ENCODE peak calls at places on chromosomes 4 and X, in six cellular contexts. B, M, A, O, E and V are unnamed samples.

GRCh38 chrX:152658302-152658701 is 20.6 kb downstream of the GABRQ start:
- DNase-seq in B (no peak), M (no peak), A (peak; percentile 27), O (no peak), E (no peak), V (no peak)

GRCh38 chr4:79442422-79442821 is 34.4 kb upstream of the GK2 start:
- DNase-seq in B (peak; percentile 30), M (no peak), A (no peak), O (no peak), E (no peak), V (no peak)

GRCh38 chr4:102328045-102328444 is 17.2 kb downstream of the SLC39A8 start:
- DNase-seq in B (peak; percentile 84), M (no peak), A (no peak), O (no peak), E (no peak), V (no peak)

GRCh38 chrX:119984652-119985051 is 41.1 kb upstream of the NKAP start:
- DNase-seq in B (no peak), M (no peak), A (no peak), O (no peak), E (no peak), V (no peak)

GRCh38 chr4:110619001-110619350 is 3.9 kb downstream of the PITX2 start:
- DNase-seq in B (no peak), M (no peak), A (no peak), O (no peak), E (no peak), V (no peak)

GRCh38 chr4:6251365-6251764 is 18.3 kb upstream of the WFS1 start:
- DNase-seq in B (no peak), M (peak; percentile 34), A (no peak), O (no peak), E (peak; percentile 60), V (no peak)

GRCh38 chr4:1246111-1246881 is 2.6 kb downstream of the CTBP1 start:
- DNase-seq in B (no peak), M (peak; percentile 76), A (peak; percentile 23), O (no peak), E (peak; percentile 78), V (peak; percentile 64)

GRCh38 chrX:55908685-55909212 is 191.2 kb downstream of the RRAGB start:
- DNase-seq in B (peak; percentile 1), M (no peak), A (no peak), O (no peak), E (peak; percentile 27), V (no peak)

GRCh38 chr4:106986486-106986885 is 49.6 kb downstream of the DKK2 start:
- DNase-seq in B (peak; percentile 55), M (no peak), A (peak; percentile 1), O (peak; percentile 39), E (no peak), V (no peak)

GRCh38 chr4:152536545-152537182 is 772 bp upstream of the FBXW7 start:
- DNase-seq in B (peak; percentile 48), M (no peak), A (peak; percentile 52), O (peak; percentile 42), E (peak; percentile 65), V (no peak)

GRCh38 chr4:16636911-16637630 is 261.4 kb downstream of the LDB2 start:
- DNase-seq in B (peak; percentile 65), M (no peak), A (no peak), O (no peak), E (no peak), V (no peak)

GRCh38 chrX:43836435-43837184 is 45.6 kb downstream of the MAOB start:
- DNase-seq in B (peak; percentile 13), M (no peak), A (peak; percentile 12), O (no peak), E (no peak), V (no peak)

GRCh38 chr4:53682196-53682595 is 90.9 kb upstream of the LNX1 start:
- DNase-seq in B (peak; percentile 88), M (no peak), A (no peak), O (no peak), E (no peak), V (no peak)

GRCh38 chr4:42404001-42404400 is 6.7 kb downstream of the SHISA3 start:
- DNase-seq in B (no peak), M (no peak), A (no peak), O (no peak), E (no peak), V (no peak)

GRCh38 chrX:125757794-125758564 is 408.1 kb downstream of the DCAF12L2 start:
- DNase-seq in B (no peak), M (no peak), A (no peak), O (peak; percentile 39), E (no peak), V (no peak)

GRCh38 chr4:32864713-32865351 is 2144.7 kb downstream of the PCDH7 start:
- DNase-seq in B (no peak), M (no peak), A (no peak), O (no peak), E (no peak), V (no peak)

GRCh38 chr4:140127422-140127821 is 26.6 kb downstream of the MAML3 start:
- DNase-seq in B (no peak), M (no peak), A (no peak), O (no peak), E (no peak), V (no peak)

GRCh38 chr4:153084249-153084648 is 120.0 kb upstream of the TRIM2 start:
- DNase-seq in B (no peak), M (no peak), A (no peak), O (no peak), E (no peak), V (no peak)

GRCh38 chr4:52203351-52203750 is 152.2 kb downstream of the SPATA18 start:
- DNase-seq in B (no peak), M (no peak), A (no peak), O (no peak), E (no peak), V (no peak)

GRCh38 chr4:932713-933070 is 432 bp downstream of the TMEM175 start:
- DNase-seq in B (no peak), M (no peak), A (peak; percentile 61), O (no peak), E (peak; percentile 62), V (no peak)

GRCh38 chr4:129641179-129641578 is 545.2 kb downstream of the C4orf33 start:
- DNase-seq in B (peak; percentile 34), M (no peak), A (peak; percentile 13), O (peak; percentile 68), E (no peak), V (peak; percentile 71)

GRCh38 chr4:36348403-36348938 is 67.1 kb downstream of the DTHD1 start:
- DNase-seq in B (no peak), M (no peak), A (no peak), O (no peak), E (no peak), V (no peak)

DNA sequence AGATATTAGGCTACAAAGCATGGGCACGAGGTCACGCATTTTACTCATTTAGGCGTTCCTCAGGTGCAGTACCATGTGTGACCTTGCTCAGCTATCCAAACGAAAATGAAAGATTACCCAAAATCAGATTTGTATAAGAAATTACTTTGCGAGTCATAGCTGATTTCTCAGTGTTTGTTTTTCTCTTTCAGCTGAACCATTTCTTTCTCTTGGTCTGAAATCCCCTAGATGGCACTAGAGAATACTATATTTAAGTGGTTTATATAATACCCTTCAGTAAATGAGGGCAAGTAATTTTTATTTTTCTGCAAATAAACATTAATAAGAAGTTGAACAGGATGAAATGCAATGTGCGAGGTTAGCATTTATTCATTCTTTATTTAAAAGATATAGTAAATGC is 496.6 kb downstream of the STIM2 start:
- DNase-seq in B (peak; percentile 27), M (no peak), A (no peak), O (no peak), E (no peak), V (no peak)
- TF ChIP-seq CTCF in B (no peak), M (peak; percentile 21), A (peak; percentile 51), O (no peak), E (peak; percentile 11), V (no peak)

GRCh38 chrX:1391707-1392375 is at the start of gene SLC25A6:
- DNase-seq in B (peak; percentile 94), M (peak; percentile 99), A (peak; percentile 98), O (peak; percentile 96), E (peak; percentile 100), V (peak; percentile 99)
- H3K36me3 ChIP-seq in B (peaks cover 28% of the 10 kb centered on the region), M (peaks cover 45% of the 10 kb centered on the region), A (peaks cover 31% of the 10 kb centered on the region), O (peaks cover 40% of the 10 kb centered on the region), E (peaks cover 27% of the 10 kb centered on the region), V (peaks cover 35% of the 10 kb centered on the region)

DNA sequence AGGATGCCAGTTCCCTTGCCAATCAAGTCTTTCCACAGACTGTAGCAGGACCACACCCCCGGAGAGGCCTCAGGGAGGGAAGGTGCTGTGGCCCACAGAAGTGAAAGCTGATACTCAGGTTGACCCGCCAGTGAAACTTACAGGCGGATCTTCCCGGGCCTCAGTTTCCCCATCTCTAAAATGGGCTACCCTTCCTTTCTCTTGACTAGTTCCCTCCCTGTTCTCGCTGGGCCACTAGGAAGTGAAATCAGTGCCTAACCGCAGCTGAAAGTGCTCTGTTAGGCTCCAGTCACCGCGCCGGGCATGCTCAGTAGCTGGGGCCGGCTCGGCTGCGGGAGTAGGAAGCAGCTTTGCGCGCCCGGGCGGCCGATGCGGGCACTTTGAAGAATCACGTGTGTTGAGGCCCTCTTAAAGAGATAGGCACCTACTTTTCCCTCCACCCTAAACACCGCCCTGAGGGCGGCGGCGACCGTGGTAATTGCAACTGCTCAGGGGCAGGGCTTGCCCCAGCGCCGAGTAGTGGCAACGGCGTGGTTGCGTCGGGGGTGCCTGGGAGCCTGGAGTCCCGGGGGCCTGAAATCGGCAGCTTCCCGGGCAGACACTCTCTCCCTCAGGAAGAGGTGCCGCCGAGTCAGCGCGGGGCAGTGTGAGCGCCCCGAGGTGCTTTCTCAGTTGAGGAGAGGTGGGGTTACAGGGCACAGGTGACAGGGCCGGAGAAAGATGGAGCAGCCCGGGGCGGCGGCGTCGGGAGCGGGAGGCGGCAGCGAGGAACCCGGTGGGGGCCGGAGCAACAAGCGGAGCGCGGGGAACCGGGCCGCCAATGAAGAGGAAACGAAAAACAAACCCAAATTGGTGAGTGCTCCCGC is at the start of gene DIAPH2:
- DNase-seq in B (peak; percentile 80), M (peak; percentile 89), A (peak; percentile 69), O (peak; percentile 78), E (peak; percentile 86), V (peak; percentile 85)
- TF ChIP-seq CTCF in B (no peak), M (peak; percentile 18), A (no peak), O (peak; percentile 24), E (no peak), V (peak; percentile 24)

GRCh38 chr4:7772708-7773385 is 166.8 kb downstream of the AFAP1 start:
- DNase-seq in B (no peak), M (no peak), A (no peak), O (no peak), E (peak; percentile 87), V (peak; percentile 90)

GRCh38 chr4:7771056-7771455 is 168.6 kb downstream of the AFAP1 start:
- DNase-seq in B (no peak), M (no peak), A (no peak), O (no peak), E (no peak), V (peak; percentile 40)

GRCh38 chr4:7770675-7771050 is 169.0 kb downstream of the AFAP1 start:
- DNase-seq in B (no peak), M (no peak), A (no peak), O (no peak), E (no peak), V (peak; percentile 56)

GRCh38 chr4:7769936-7770674 is 169.6 kb downstream of the AFAP1 start:
- DNase-seq in B (no peak), M (no peak), A (peak; percentile 73), O (no peak), E (no peak), V (peak; percentile 65)

GRCh38 chr4:7771541-7772507 is 167.8 kb downstream of the AFAP1 start:
- DNase-seq in B (no peak), M (no peak), A (peak; percentile 62), O (no peak), E (no peak), V (peak; percentile 70)
- H3K36me3 ChIP-seq in B (peaks cover 43% of the 10 kb centered on the region), M (peaks cover 74% of the 10 kb centered on the region), A (peaks cover 94% of the 10 kb centered on the region), O (peaks cover 98% of the 10 kb centered on the region), E (peaks cover 3% of the 10 kb centered on the region), V (peaks cover 28% of the 10 kb centered on the region)